ENCODE peak calls at places on chromosomes 1 and 21, in nine cellular contexts. Q is GM12865, S is heart left ventricle, A is HFF-Myc, G is choroid plexus epithelial cell, E is GM23338, I is PC-3, L is AG04450, Z is heart right ventricle. U is an unnamed sample.

GRCh38 chr1:167060141-167061072 is 29.8 kb downstream of the GPA33 start:
- DNase-seq in Q (no peak), S (no peak), A (no peak), G (peak; percentile 30), E (peak; percentile 59), I (peak; percentile 31), L (no peak), Z (no peak), U (no peak)

GRCh38 chr1:202016717-202017384 is 6.5 kb downstream of the ELF3 start:
- DNase-seq in Q (no peak), S (no peak), A (no peak), G (no peak), E (no peak), I (no peak), L (no peak), Z (no peak), U (no peak)

GRCh38 chr1:154998818-154999650 is 3.6 kb upstream of the ZBTB7B start:
- DNase-seq in Q (peak; percentile 93), S (peak; percentile 79), A (peak; percentile 64), G (peak; percentile 72), E (peak; percentile 94), I (peak; percentile 77), L (no peak), Z (peak; percentile 69), U (no peak)

GRCh38 chr1:162087118-162087517 is 17.6 kb downstream of the NOS1AP start:
- DNase-seq in Q (no peak), S (no peak), A (no peak), G (peak; percentile 45), E (no peak), I (no peak), L (no peak), Z (no peak), U (no peak)

GRCh38 chr1:161801955-161802354 is 35.8 kb downstream of the ATF6 start:
- DNase-seq in Q (no peak), S (no peak), A (no peak), G (no peak), E (peak; percentile 46), I (no peak), L (no peak), Z (no peak), U (no peak)

GRCh38 chr1:2134604-2135307 is 59.8 kb downstream of the FAAP20 start:
- DNase-seq in Q (no peak), S (no peak), A (no peak), G (no peak), E (no peak), I (no peak), L (no peak), Z (no peak), U (no peak)

GRCh38 chr1:225425211-225425786 is 2.5 kb downstream of the LBR start:
- DNase-seq in Q (no peak), S (no peak), A (no peak), G (peak; percentile 15), E (no peak), I (peak; percentile 75), L (no peak), Z (no peak), U (no peak)

GRCh38 chr21:30227128-30227527 is 11.2 kb upstream of the CLDN8 start:
- DNase-seq in Q (no peak), S (no peak), A (no peak), G (no peak), E (no peak), I (no peak), L (no peak), Z (no peak), U (no peak)

GRCh38 chr1:184485731-184486723 is 99.2 kb downstream of the C1orf21 start:
- DNase-seq in Q (no peak), S (no peak), A (no peak), G (no peak), E (no peak), I (peak; percentile 2), L (no peak), Z (no peak), U (no peak)

GRCh38 chr1:203026666-203027663 is 674 bp downstream of the PPFIA4 start:
- DNase-seq in Q (no peak), S (no peak), A (no peak), G (no peak), E (no peak), I (no peak), L (no peak), Z (no peak), U (no peak)

GRCh38 chr1:156251527-156251926 is 3.7 kb upstream of the PAQR6 start:
- DNase-seq in Q (no peak), S (peak; percentile 45), A (no peak), G (no peak), E (no peak), I (no peak), L (no peak), Z (peak; percentile 53), U (no peak)

GRCh38 chr1:196115641-196116040 is 492.6 kb downstream of the KCNT2 start:
- DNase-seq in Q (no peak), S (peak; percentile 93), A (peak; percentile 5), G (peak; percentile 79), E (no peak), I (peak; percentile 14), L (peak; percentile 29), Z (peak; percentile 86), U (no peak)

GRCh38 chr1:3584915-3585314 is 26.4 kb downstream of the MEGF6 start:
- DNase-seq in Q (no peak), S (no peak), A (no peak), G (no peak), E (no peak), I (no peak), L (no peak), Z (no peak), U (no peak)

GRCh38 chr21:45867671-45868081 is 113.9 kb upstream of the COL6A1 start:
- DNase-seq in Q (no peak), S (no peak), A (no peak), G (no peak), E (no peak), I (no peak), L (no peak), Z (no peak), U (no peak)

GRCh38 chr1:168170552-168171508 is 7.9 kb upstream of the TIPRL start:
- DNase-seq in Q (peak; percentile 15), S (no peak), A (no peak), G (no peak), E (no peak), I (no peak), L (no peak), Z (no peak), U (no peak)

GRCh38 chr1:80367058-80367457 is 1360.5 kb upstream of the ADGRL4 start:
- DNase-seq in Q (no peak), S (no peak), A (no peak), G (no peak), E (peak; percentile 2), I (no peak), L (no peak), Z (no peak), U (no peak)

GRCh38 chr1:172882385-172882784 is 168.4 kb downstream of the TNFSF18 start:
- DNase-seq in Q (no peak), S (no peak), A (no peak), G (no peak), E (no peak), I (peak; percentile 39), L (no peak), Z (no peak), U (no peak)

GRCh38 chr1:39850606-39851216 is 32.6 kb downstream of the TRIT1 start:
- DNase-seq in Q (peak; percentile 50), S (no peak), A (no peak), G (no peak), E (no peak), I (no peak), L (no peak), Z (no peak), U (no peak)

GRCh38 chr1:244011796-244012195 is 39.3 kb upstream of the ZBTB18 start:
- DNase-seq in Q (no peak), S (no peak), A (no peak), G (no peak), E (peak; percentile 68), I (no peak), L (no peak), Z (no peak), U (no peak)

GRCh38 chr1:109089242-109090015 is 1.1 kb upstream of the TMEM167B start:
- DNase-seq in Q (no peak), S (peak; percentile 65), A (no peak), G (no peak), E (peak; percentile 93), I (peak; percentile 94), L (no peak), Z (peak; percentile 69), U (no peak)

GRCh38 chr21:26079376-26079775 is 91.2 kb downstream of the APP start:
- DNase-seq in Q (no peak), S (no peak), A (no peak), G (peak; percentile 48), E (no peak), I (peak; percentile 58), L (no peak), Z (no peak), U (no peak)

GRCh38 chr1:20343149-20343936 is 52.7 kb downstream of the VWA5B1 start:
- DNase-seq in Q (no peak), S (no peak), A (no peak), G (no peak), E (peak; percentile 91), I (no peak), L (no peak), Z (peak; percentile 19), U (no peak)
- TF ChIP-seq CTCF in Q (no peak), S (no peak), A (no peak), G (no peak), E (no peak), I (no peak), L (no peak), Z (no peak), U (no peak)

GRCh38 chr1:22056921-22057320 is 4.4 kb downstream of the CDC42 start:
- DNase-seq in Q (no peak), S (no peak), A (no peak), G (no peak), E (no peak), I (no peak), L (no peak), Z (no peak), U (no peak)
- H3K4me3 ChIP-seq in Q (peak overlapping the region; percentile 45), S (no peak overlapping the region), A (no peak overlapping the region), G (no peak overlapping the region), E (no peak overlapping the region), I (no peak overlapping the region), L (no peak overlapping the region), Z (no peak overlapping the region), U (no peak overlapping the region)

GRCh38 chr21:41545500-41546359 is 37.8 kb upstream of the TMPRSS2 start:
- DNase-seq in Q (peak; percentile 68), S (no peak), A (no peak), G (no peak), E (no peak), I (no peak), L (no peak), Z (no peak), U (no peak)
- TF ChIP-seq CTCF in Q (no peak), S (no peak), A (no peak), G (no peak), E (no peak), I (no peak), L (no peak), Z (no peak), U (no peak)

DNA sequence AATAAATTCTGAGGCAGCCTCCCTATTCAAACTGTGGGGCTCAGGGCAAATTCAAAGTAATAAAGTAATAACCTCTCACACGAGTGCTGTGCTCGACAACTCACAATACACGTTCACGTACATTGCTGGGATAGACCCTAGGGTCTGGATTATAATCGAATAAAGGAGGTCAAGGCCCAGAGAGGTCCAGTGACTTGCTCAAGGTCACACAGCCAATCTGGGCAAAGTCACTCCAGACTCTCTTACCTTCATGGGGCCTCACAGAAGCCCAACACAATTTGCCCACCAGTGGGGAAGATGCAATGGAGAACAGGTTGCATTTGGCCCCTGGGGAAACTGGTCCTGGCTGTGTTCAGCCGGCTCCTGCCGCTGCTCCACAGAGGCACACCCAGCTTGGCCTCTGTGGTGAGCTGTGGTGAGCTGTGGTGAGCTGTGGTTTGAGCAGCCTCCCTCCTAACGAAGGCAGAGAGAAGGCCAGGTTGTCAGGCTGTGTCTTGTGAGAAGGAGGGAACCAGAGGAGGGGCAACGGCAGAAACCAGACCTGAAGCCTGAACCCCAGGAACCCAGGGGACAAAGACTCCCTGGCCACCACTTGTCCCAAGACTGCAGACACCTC is 35.1 kb downstream of the NUAK2 start:
- DNase-seq in Q (peak; percentile 96), S (no peak), A (no peak), G (peak; percentile 84), E (no peak), I (peak; percentile 60), L (no peak), Z (no peak), U (no peak)
- H3K4me3 ChIP-seq in Q (peak overlapping the region; percentile 9), S (no peak overlapping the region), A (no peak overlapping the region), G (no peak overlapping the region), E (no peak overlapping the region), I (no peak overlapping the region), L (no peak overlapping the region), Z (no peak overlapping the region), U (no peak overlapping the region)